ENCODE peak calls at places on chromosomes 3 and 15, in four cellular contexts. W, M, T and Y are unnamed samples.
A peak's percentile ranks its signal among the peaks of the same experiment; 100 is the strongest.

GRCh38 chr3:44065311-44065710 is 176.4 kb upstream of the TOPAZ1 start:
- DNase-seq in M (no peak), W (no peak), T (no peak), Y (no peak)

GRCh38 chr3:177753498-177754155 is 556.3 kb upstream of the TBL1XR1 start:
- DNase-seq in W (no peak), T (no peak), M (peak; percentile 25), Y (peak; percentile 40)

GRCh38 chr3:53195602-53196574 is 34.9 kb downstream of the PRKCD start:
- DNase-seq in M (no peak), W (peak; percentile 80), T (no peak), Y (peak; percentile 32)

GRCh38 chr3:58222161-58222724 is 11.5 kb upstream of the DNASE1L3 start:
- DNase-seq in T (no peak), W (no peak), M (no peak), Y (no peak)

GRCh38 chr3:37861540-37862051 is at the start of gene CTDSPL:
- DNase-seq in W (no peak), M (peak; percentile 39), T (no peak), Y (peak; percentile 42)

GRCh38 chr15:79447060-79447459 is 14.9 kb downstream of the MINAR1 start:
- DNase-seq in W (no peak), T (no peak), M (no peak), Y (no peak)

GRCh38 chr3:125684199-125684598 is 88.9 kb upstream of the OSBPL11 start:
- DNase-seq in M (no peak), T (no peak), W (no peak), Y (peak; percentile 35)

GRCh38 chr3:152352559-152352958 is 83.8 kb downstream of the MBNL1 start:
- DNase-seq in T (no peak), M (no peak), W (no peak), Y (peak; percentile 72)

GRCh38 chr15:51202783-51203182 is 108.1 kb upstream of the TNFAIP8L3 start:
- DNase-seq in T (no peak), W (no peak), M (no peak), Y (peak; percentile 47)

GRCh38 chr3:9750556-9751411 is 1.0 kb downstream of the OGG1 start:
- DNase-seq in W (peak; percentile 40), M (no peak), T (no peak), Y (peak; percentile 54)

GRCh38 chr3:115912372-115912771 is 289.1 kb downstream of the GAP43 start:
- DNase-seq in T (no peak), W (no peak), M (no peak), Y (peak; percentile 55)

GRCh38 chr3:61637088-61638051 is 76.0 kb downstream of the PTPRG start:
- DNase-seq in W (peak; percentile 83), M (no peak), T (no peak), Y (peak; percentile 39)

GRCh38 chr3:88809993-88810392 is 297.4 kb upstream of the EPHA3 start:
- DNase-seq in T (no peak), W (no peak), M (no peak), Y (no peak)

GRCh38 chr3:62415312-62415791 is 42.0 kb upstream of the FEZF2 start:
- DNase-seq in T (no peak), M (no peak), W (no peak), Y (no peak)

GRCh38 chr3:136414476-136414875 is 164.3 kb downstream of the PCCB start:
- DNase-seq in W (no peak), T (no peak), M (no peak), Y (peak; percentile 50)

GRCh38 chr15:35071071-35071470 is 14.0 kb downstream of the NANOGP8 start:
- DNase-seq in W (no peak), T (no peak), M (no peak), Y (no peak)

GRCh38 chr3:151983538-151983937 is 110.1 kb downstream of the SUCNR1 start:
- DNase-seq in T (no peak), W (no peak), M (no peak), Y (no peak)

GRCh38 chr15:45201557-45202246 is 13.9 kb upstream of the SHF start:
- DNase-seq in T (no peak), W (no peak), M (no peak), Y (no peak)

GRCh38 chr3:188349276-188349962 is 195.5 kb downstream of the LPP start:
- DNase-seq in W (no peak), M (no peak), T (no peak), Y (peak; percentile 24)

GRCh38 chr15:88900309-88900981 is 5.1 kb upstream of the HAPLN3 start:
- DNase-seq in T (no peak), M (no peak), W (no peak), Y (peak; percentile 45)

GRCh38 chr15:34642252-34642651 is 58.8 kb upstream of the GOLGA8B start:
- DNase-seq in M (no peak), W (no peak), T (no peak), Y (no peak)

GRCh38 chr3:24299801-24300626 is 194.6 kb downstream of the THRB start:
- DNase-seq in T (no peak), M (no peak), W (no peak), Y (peak; percentile 74)

GRCh38 chr3:17398959-17399551 is 343.4 kb downstream of the TBC1D5 start:
- DNase-seq in M (no peak), W (peak; percentile 41), T (no peak), Y (no peak)

GRCh38 chr3:24129549-24129948 is 184.5 kb downstream of the NR1D2 start:
- DNase-seq in W (no peak), T (no peak), M (peak; percentile 40), Y (no peak)

GRCh38 chr3:153970735-153971347 is 150.3 kb upstream of the ARHGEF26 start:
- DNase-seq in M (no peak), T (no peak), W (no peak), Y (peak; percentile 52)

GRCh38 chr15:42373936-42374335 is 14.6 kb downstream of the CAPN3 start:
- DNase-seq in T (no peak), M (no peak), W (no peak), Y (no peak)

GRCh38 chr15:42375941-42376340 is 16.6 kb downstream of the CAPN3 start:
- DNase-seq in W (no peak), T (no peak), M (no peak), Y (no peak)

GRCh38 chr15:42374810-42375209 is 15.5 kb downstream of the CAPN3 start:
- DNase-seq in T (no peak), W (no peak), M (no peak), Y (no peak)

GRCh38 chr15:42373274-42373673 is 14.0 kb downstream of the CAPN3 start:
- DNase-seq in M (no peak), W (no peak), T (no peak), Y (no peak)

DNA sequence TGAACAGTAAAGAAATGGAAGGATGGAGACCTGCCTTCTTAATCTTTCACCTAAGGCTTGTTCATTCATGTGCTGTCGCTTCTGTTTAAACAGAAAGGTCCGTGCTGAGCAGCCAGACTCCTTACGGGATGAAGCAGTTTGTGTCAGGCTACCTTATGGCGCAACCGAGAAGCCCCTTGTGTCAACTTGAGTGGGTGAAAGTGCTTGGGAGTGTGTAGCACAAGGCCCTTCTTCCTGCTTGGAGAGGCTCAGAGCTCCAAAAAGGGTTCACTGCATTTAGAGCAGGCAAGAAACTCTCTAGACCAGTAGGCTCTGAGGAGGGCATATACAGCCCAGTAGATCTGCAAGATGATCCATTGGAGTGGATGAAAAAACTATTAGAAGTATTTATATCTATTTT is 16.0 kb downstream of the CAPN3 start:
- DNase-seq in W (no peak), M (no peak), T (no peak), Y (no peak)
- TF ChIP-seq CTCF in W (no peak), M (no peak), T (no peak), Y (no peak)

GRCh38 chr3:106860182-106860581 is 517.1 kb upstream of the CCDC54 start:
- DNase-seq in T (no peak), M (no peak), W (no peak), Y (peak; percentile 21)
- H3K4me3 ChIP-seq in T (no peak overlapping the region), M (no peak overlapping the region), W (no peak overlapping the region), Y (no peak overlapping the region)

DNA sequence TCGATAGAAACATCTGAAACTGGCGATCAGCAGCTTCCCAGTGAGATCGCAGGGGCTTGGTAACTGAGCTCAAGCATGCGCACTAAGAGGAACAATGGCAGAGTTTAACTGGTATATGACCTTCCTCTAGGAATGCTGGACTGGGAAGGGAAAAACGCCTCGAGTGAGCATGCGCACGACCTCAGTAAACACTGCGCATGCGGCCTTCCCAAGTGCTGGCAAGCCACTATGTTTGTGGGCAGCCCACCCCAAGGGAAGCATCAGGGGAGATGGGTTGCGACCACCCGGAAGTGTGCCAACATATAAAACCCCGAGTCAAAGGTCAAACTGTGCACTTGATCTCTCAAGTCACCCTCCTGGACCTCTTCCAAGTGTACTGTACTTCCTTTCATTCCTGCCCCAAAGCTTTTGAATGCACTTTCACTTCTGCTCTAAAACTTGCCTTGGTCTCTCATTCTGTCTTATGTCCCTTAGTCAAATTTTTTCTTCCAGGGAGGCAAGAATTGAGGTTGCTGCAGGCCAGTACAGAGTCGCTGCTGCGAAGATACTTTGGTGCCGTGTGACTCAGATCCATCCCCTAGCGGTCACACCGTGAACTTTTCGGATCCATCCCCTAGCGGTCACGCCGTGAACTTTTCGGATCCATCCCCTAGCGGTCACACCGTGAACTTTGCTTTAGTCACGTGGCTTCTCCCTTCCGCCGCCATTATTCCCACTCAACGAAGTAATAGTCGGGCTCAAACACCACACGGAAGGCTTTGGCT is 243.3 kb downstream of the FAM43A start:
- DNase-seq in W (no peak), T (no peak), M (no peak), Y (peak; percentile 80)
- TF ChIP-seq CTCF in W (peak; percentile 97), T (peak; percentile 39), M (no peak), Y (peak; percentile 100)

DNA sequence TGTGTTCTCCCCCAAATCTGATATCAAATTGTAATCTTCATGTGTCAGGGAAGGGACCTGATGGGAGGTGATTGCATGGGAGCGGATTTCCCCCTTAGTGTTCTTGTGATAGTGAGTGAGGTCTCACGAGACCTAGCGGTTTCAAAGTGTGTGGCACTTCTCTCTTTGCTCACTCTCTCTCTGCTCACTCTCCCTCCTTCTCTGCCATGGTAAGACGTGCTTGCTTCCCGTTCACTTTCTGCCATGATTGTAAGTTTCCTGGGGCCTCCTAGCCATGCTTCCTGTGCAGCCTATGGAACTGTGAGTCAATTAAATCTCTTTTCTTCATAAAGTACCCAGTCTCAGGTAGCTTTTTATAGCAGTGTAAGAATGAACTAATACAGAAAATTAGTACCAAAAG is 30.6 kb upstream of the OR5H6 start:
- DNase-seq in T (no peak), M (no peak), W (peak; percentile 10), Y (no peak)
- H3K4me3 ChIP-seq in T (no peak overlapping the region), M (no peak overlapping the region), W (peak overlapping the region; percentile 33), Y (no peak overlapping the region)

DNA sequence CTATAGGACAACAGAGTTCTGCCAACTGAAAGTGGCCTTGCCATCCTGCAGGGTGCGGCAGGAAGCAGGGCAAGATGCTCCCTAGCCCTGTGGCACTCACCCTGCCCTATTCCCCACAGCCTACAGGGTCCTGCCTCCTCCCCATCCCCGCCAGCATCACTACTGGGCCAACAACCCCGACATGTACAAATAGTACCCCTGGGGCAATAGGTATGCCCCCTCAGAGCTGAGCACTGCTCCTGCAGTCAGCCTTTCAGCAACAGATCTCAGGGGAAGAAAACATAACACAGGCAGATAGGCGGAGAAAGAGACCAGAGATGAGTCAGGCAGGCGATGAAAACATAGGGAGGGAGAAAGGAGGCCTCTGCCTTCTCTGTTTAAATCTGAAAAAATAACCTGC is 74.7 kb downstream of the XXYLT1 start:
- DNase-seq in W (no peak), T (no peak), M (no peak), Y (peak; percentile 77)
- TF ChIP-seq CTCF in W (no peak), T (no peak), M (no peak), Y (peak; percentile 7)

GRCh38 chr15:99452728-99453643 is 112.8 kb upstream of the MEF2A start:
- DNase-seq in W (peak; percentile 65), T (peak; percentile 68), M (peak; percentile 83), Y (no peak)
- H3K4me3 ChIP-seq in W (no peak overlapping the region), T (no peak overlapping the region), M (no peak overlapping the region), Y (no peak overlapping the region)

GRCh38 chr15:71125831-71126453 is 10.7 kb downstream of the THSD4 start:
- DNase-seq in T (no peak), W (no peak), M (no peak), Y (no peak)
- TF ChIP-seq CTCF in T (no peak), W (peak; percentile 29), M (no peak), Y (peak; percentile 26)